ENCODE peak calls at places on chromosome 15, in four cellular contexts. J is left lung, V is neuronal stem cell, S is ovary. D is an unnamed sample. For H3K4me1, H3K27me3 and H3K36me3, the result is how much of the 10 kb centered on the place peaks cover.

GRCh38 chr15:40594429-40594836 is 384 bp downstream of the KNL1 start:
- DNase-seq in J (peak), V (no peak), S (no peak), D (peak)

GRCh38 chr15:40330368-40330836 is 6.9 kb downstream of the INAFM2 start:
- DNase-seq in J (peak), V (no peak), S (peak), D (no peak)

GRCh38 chr15:70376929-70377691 is 279.4 kb upstream of the TLE3 start:
- DNase-seq in J (peak), V (no peak), S (peak), D (no peak)

GRCh38 chr15:79601376-79601775 is 169.2 kb downstream of the MINAR1 start:
- DNase-seq in J (no peak), V (no peak), S (no peak), D (no peak)

GRCh38 chr15:76588811-76589747 is 252.5 kb downstream of the ISL2 start:
- DNase-seq in J (no peak), V (no peak), S (no peak), D (peak)

GRCh38 chr15:82960766-82961165 is 8.2 kb upstream of the HOMER2 start:
- DNase-seq in J (no peak), V (no peak), S (no peak), D (no peak)

GRCh38 chr15:90291679-90292356 is 26.3 kb downstream of the NGRN start:
- DNase-seq in J (no peak), V (no peak), S (no peak), D (peak)

GRCh38 chr15:30930422-30930821 is 26.7 kb downstream of the FAN1 start:
- DNase-seq in J (no peak), V (no peak), S (no peak), D (no peak)

GRCh38 chr15:40246496-40247275 is 7.8 kb downstream of the PAK6 start:
- DNase-seq in J (peak), V (no peak), S (peak), D (no peak)

GRCh38 chr15:99197861-99198260 is 51.5 kb downstream of the TTC23 start:
- DNase-seq in J (no peak), V (no peak), S (no peak), D (no peak)

GRCh38 chr15:42759093-42759492 is 22.2 kb upstream of the CDAN1 start:
- DNase-seq in J (no peak), V (no peak), S (no peak), D (no peak)

GRCh38 chr15:81781316-81781868 is 264.4 kb downstream of the MEX3B start:
- DNase-seq in J (no peak), V (no peak), S (no peak), D (no peak)

GRCh38 chr15:63434567-63435219 is 53.0 kb upstream of the CA12 start:
- DNase-seq in J (no peak), V (no peak), S (no peak), D (peak)

GRCh38 chr15:60583194-60583593 is 104.3 kb upstream of the ICE2 start:
- DNase-seq in J (no peak), V (no peak), S (no peak), D (no peak)

GRCh38 chr15:49137861-49138260 is 17.5 kb downstream of the COPS2 start:
- DNase-seq in J (no peak), V (no peak), S (no peak), D (no peak)

GRCh38 chr15:74725241-74725774 is at the start of gene CYP1A1:
- DNase-seq in J (no peak), V (no peak), S (no peak), D (peak)

GRCh38 chr15:70588613-70589012 is 174.7 kb downstream of the UACA start:
- DNase-seq in J (no peak), V (no peak), S (no peak), D (no peak)

GRCh38 chr15:77004189-77004588 is 9.3 kb downstream of the PSTPIP1 start:
- DNase-seq in J (peak), V (no peak), S (no peak), D (no peak)

GRCh38 chr15:83567318-83567717 is 86.6 kb upstream of the ADAMTSL3 start:
- DNase-seq in J (no peak), V (no peak), S (no peak), D (no peak)

GRCh38 chr15:70974004-70974832 is 81.6 kb downstream of the LRRC49 start:
- DNase-seq in J (no peak), V (no peak), S (no peak), D (no peak)

GRCh38 chr15:66743204-66743603 is 41.2 kb downstream of the SMAD6 start:
- DNase-seq in J (peak), V (no peak), S (no peak), D (no peak)

GRCh38 chr15:79051941-79052731 is 38.4 kb downstream of the RASGRF1 start:
- DNase-seq in J (no peak), V (no peak), S (no peak), D (no peak)

GRCh38 chr15:88625943-88626741 is 5.0 kb downstream of the AEN start:
- DNase-seq in J (no peak), V (no peak), S (no peak), D (peak)
- H3K4me1 ChIP-seq in J (under half), V (under half), S (under half), D (under half)

GRCh38 chr15:68999091-68999490 is 15.4 kb upstream of the NOX5 start:
- DNase-seq in J (no peak), V (no peak), S (no peak), D (no peak)

GRCh38 chr15:69002783-69003182 is 11.7 kb upstream of the NOX5 start:
- DNase-seq in J (no peak), V (no peak), S (no peak), D (no peak)

GRCh38 chr15:69000091-69000490 is 14.4 kb upstream of the NOX5 start:
- DNase-seq in J (no peak), V (no peak), S (no peak), D (no peak)

GRCh38 chr15:68997930-68998777 is 16.3 kb upstream of the NOX5 start:
- DNase-seq in J (no peak), V (no peak), S (no peak), D (peak)

DNA sequence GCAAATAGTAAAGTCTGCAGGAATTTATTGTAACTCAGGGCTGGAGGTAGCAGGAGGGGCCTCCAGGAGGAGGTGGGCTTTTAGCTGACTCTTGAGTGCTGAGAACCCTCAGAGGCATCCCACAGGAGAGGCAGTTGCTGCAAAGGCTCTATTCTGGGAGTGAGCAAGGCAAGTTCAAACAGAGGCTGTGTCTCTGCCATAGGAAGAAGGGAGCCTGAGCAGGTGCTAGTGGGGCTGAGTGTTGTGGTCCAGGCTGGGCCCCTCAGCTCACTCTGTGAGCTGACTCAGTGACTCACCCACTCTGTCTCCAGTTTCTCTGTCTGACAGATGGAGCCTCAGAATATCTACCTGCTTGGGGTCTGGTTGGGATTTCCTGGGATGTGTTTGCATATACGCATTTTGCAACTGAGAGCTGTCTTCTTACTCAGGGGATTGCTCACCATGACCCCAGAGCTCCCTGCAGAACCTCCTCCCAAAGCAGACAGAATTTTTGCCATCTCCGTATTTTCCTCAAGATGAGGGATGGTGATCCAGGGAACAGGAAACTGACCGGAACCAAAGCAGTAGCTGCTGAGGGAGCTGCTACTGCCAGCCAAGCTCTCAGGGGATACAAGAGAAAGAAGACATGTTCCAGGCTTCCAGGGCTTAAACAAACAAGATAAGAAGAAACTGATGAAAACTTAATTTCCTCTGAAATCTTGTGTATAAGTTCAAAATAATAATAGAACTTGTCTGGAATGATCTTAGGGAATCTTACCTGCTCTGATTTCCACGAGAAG is 13.6 kb upstream of the NOX5 start:
- DNase-seq in J (no peak), V (no peak), S (no peak), D (no peak)
- H3K27me3 ChIP-seq in J (under half), V (under half), S (under half), D (under half)

DNA sequence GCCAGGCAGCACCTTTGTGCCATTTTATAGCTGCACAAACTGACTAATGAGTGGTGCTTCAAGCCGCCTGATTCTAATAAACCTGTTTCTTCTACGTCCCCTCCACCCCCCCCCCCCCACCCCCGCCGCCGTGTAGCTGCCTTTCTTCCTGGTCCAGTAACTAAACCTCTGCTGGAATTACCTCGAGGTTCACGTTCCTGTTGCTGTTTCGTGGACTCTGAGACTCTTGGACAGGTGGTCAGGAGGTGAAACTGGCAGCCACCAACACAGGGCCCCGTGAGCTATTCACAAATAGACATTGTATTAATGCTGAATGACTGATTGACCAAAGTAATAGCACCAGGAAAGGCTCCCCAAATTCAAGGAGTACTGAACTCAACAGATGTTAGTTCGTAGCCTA is 73.9 kb downstream of the TRIM69 start:
- DNase-seq in J (no peak), V (no peak), S (no peak), D (no peak)
- H3K36me3 ChIP-seq in J (under half), V (under half), S (under half), D (under half)

GRCh38 chr15:57217716-57218598 is 158.3 kb upstream of the CGNL1 start:
- DNase-seq in J (no peak), V (peak), S (no peak), D (peak)
- H3K4me1 ChIP-seq in J (under half), V (under half), S (under half), D (half or more)

DNA sequence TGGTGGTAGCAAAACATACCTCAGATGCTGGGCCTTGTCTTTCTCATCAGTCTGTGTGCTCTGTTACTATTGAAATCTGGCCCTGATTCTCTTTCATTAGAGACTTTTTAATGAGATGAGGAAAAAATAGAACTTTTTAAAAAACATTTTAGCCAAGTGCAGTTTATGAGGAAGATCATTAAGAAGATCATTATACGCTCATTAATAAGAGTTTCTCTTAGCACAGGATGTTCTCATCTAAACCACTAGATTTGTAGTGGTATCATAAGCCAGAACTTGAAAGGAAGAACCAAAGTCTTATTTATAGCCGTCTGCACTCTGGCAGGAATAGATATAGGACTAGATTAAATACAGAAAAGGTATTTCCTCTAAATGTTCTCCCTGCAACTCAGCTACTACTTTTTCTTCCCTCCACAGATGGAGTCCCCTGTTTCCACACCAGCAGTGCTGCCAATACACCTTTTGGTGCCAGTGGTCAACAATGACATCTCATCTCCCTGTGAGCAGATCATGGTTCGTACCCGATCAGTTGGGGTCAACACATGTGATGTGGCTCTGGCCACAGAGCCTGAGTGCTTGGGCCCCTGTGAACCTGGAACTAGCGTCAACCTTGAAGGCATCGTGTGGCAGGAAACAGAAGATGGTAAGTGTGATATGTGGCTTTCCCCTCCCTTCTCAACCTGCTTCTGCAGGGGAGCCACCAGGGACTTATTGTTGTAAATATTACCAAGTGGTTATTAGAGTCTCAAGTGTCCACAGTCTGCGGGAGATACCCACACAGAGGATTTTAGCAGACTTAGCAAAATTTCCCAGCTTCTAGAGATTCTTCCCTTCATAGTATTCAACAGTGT is 152.8 kb downstream of the RBPMS2 start:
- DNase-seq in J (no peak), V (no peak), S (no peak), D (no peak)
- H3K27me3 ChIP-seq in J (under half), V (under half), S (under half), D (under half)

D was measured in HAP-1.